ENCODE peak calls at places on chromosome 9, in five cellular contexts. G is nephron progenitor cell, Y is fibroblast of pulmonary artery, J is HFFc6, K is D721Med. X is an unnamed sample.

GRCh38 chr9:128771094-128771721 is 519 bp downstream of the ZER1 start:
- DNase-seq in K (peak), Y (peak), G (no peak), J (no peak), X (peak)

GRCh38 chr9:127507751-127508648 is 56.7 kb downstream of the LRSAM1 start:
- DNase-seq in G (no peak), Y (no peak), K (no peak), J (no peak), X (no peak)

GRCh38 chr9:93698140-93698908 is 121.9 kb downstream of the PHF2 start:
- DNase-seq in J (no peak), G (no peak), Y (no peak), K (no peak), X (no peak)

GRCh38 chr9:92138157-92138959 is 23.1 kb upstream of the SPTLC1 start:
- DNase-seq in G (peak), J (peak), K (peak), Y (peak), X (peak)

GRCh38 chr9:129131300-129132145 is 20.3 kb downstream of the PTPA start:
- DNase-seq in G (peak), J (peak), K (peak), Y (peak), X (peak)

GRCh38 chr9:5231212-5231611 is at the start of gene INSL4:
- DNase-seq in G (no peak), K (no peak), Y (no peak), J (peak), X (peak)

GRCh38 chr9:93996863-93997262 is 41.7 kb upstream of the BARX1 start:
- DNase-seq in Y (no peak), J (no peak), K (no peak), G (no peak), X (no peak)

GRCh38 chr9:131960311-131960710 is 119.4 kb downstream of the MED27 start:
- DNase-seq in K (no peak), G (no peak), J (no peak), Y (no peak), X (no peak)

GRCh38 chr9:114271556-114272510 is 51.1 kb upstream of the ORM1 start:
- DNase-seq in Y (peak), J (no peak), K (no peak), G (peak), X (peak)

GRCh38 chr9:36327903-36328302 is 69.7 kb upstream of the GNE start:
- DNase-seq in J (no peak), G (no peak), K (no peak), Y (peak), X (no peak)

GRCh38 chr9:137724114-137724445 is 105.3 kb downstream of the EHMT1 start:
- DNase-seq in K (no peak), J (no peak), Y (peak), G (no peak), X (no peak)

GRCh38 chr9:121059998-121060636 is 10.0 kb upstream of the C5 start:
- DNase-seq in K (peak), G (peak), Y (peak), J (peak), X (peak)

GRCh38 chr9:97704327-97704677 is 7.2 kb upstream of the XPA start:
- DNase-seq in J (no peak), G (no peak), Y (no peak), K (no peak), X (no peak)

GRCh38 chr9:21559402-21560280 is 77.5 kb upstream of the IFNE start:
- DNase-seq in G (peak), K (no peak), J (peak), Y (peak), X (peak)

GRCh38 chr9:137705443-137705863 is 86.6 kb downstream of the EHMT1 start:
- DNase-seq in K (no peak), G (no peak), J (no peak), Y (no peak), X (no peak)

GRCh38 chr9:12722131-12722530 is 28.9 kb downstream of the TYRP1 start:
- DNase-seq in G (no peak), Y (no peak), K (no peak), J (no peak), X (no peak)

GRCh38 chr9:121499427-121500164 is at the start of gene GGTA1:
- DNase-seq in J (peak), G (peak), Y (peak), K (peak), X (peak)

GRCh38 chr9:21591221-21592062 is 109.3 kb upstream of the IFNE start:
- DNase-seq in Y (peak), J (peak), G (no peak), K (no peak), X (peak)

GRCh38 chr9:23779220-23779619 is 46.8 kb downstream of the ELAVL2 start:
- DNase-seq in J (no peak), K (no peak), Y (no peak), G (peak), X (no peak)

GRCh38 chr9:69331444-69331843 is 6.4 kb downstream of the ENTREP1 start:
- DNase-seq in K (no peak), J (no peak), Y (no peak), G (no peak), X (no peak)

GRCh38 chr9:37918665-37919165 is 14.8 kb upstream of the SLC25A51 start:
- DNase-seq in J (no peak), K (no peak), G (no peak), Y (no peak), X (no peak)

GRCh38 chr9:38423939-38424843 is at the start of gene IGFBPL1:
- DNase-seq in J (no peak), K (peak), Y (no peak), G (peak), X (peak)

GRCh38 chr9:91930475-91930874 is 19.6 kb downstream of the ROR2 start:
- DNase-seq in G (no peak), Y (peak), K (no peak), J (peak), X (no peak)

GRCh38 chr9:127565231-127565630 is 46.8 kb upstream of the STXBP1 start:
- DNase-seq in Y (no peak), K (no peak), G (no peak), J (no peak), X (no peak)

GRCh38 chr9:38359297-38359653 is 33.2 kb upstream of the ALDH1B1 start:
- DNase-seq in G (no peak), K (no peak), Y (no peak), J (no peak), X (no peak)

DNA sequence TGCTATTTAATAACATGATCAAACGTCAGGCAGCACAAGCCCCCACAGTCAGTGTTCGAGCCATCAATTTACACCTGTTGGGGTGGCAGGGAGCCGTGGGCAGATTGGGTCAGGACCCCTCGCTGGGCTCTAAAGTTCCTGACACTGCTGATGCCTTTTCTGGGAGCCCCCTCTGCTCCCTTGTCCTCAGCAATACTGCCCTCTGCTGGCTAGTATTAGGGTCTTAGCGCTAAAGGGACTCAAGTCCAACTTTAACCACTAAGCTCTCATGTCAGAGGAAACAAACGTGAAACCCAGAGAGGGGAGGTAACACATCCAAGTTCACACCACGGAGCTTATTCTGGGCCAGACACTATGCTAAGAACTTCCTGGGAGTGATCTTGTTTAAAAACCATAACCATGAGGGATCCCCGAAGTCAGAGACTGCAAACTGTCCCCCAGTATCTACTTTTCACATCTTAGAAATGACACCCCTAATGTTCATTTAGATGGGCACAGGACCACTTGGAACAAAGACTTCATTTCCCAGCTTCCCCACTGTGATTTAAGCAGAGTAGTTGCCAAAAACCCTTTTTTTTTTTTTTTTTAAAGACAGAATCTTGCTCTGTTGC is 20.4 kb downstream of the ANKS6 start:
- DNase-seq in G (peak), K (peak), Y (peak), J (peak), X (peak)
- TF ChIP-seq CTCF in G (peak), K (peak), Y (peak), J (peak), X (peak)

GRCh38 chr9:89591291-89592200 is 13.3 kb upstream of the GADD45G start:
- DNase-seq in K (no peak), Y (no peak), J (no peak), G (no peak), X (no peak)

GRCh38 chr9:89594811-89595550 is 9.8 kb upstream of the GADD45G start:
- DNase-seq in K (no peak), J (no peak), Y (no peak), G (no peak), X (no peak)

GRCh38 chr9:89593776-89594427 is 10.9 kb upstream of the GADD45G start:
- DNase-seq in J (peak), G (peak), K (no peak), Y (peak), X (peak)

GRCh38 chr9:89592201-89592815 is 12.5 kb upstream of the GADD45G start:
- DNase-seq in K (no peak), J (no peak), Y (no peak), G (no peak), X (no peak)

GRCh38 chr9:89592963-89593775 is 11.6 kb upstream of the GADD45G start:
- DNase-seq in J (peak), Y (peak), K (no peak), G (peak), X (peak)
- TF ChIP-seq CTCF in J (peak), Y (peak), K (no peak), G (peak), X (no peak)

DNA sequence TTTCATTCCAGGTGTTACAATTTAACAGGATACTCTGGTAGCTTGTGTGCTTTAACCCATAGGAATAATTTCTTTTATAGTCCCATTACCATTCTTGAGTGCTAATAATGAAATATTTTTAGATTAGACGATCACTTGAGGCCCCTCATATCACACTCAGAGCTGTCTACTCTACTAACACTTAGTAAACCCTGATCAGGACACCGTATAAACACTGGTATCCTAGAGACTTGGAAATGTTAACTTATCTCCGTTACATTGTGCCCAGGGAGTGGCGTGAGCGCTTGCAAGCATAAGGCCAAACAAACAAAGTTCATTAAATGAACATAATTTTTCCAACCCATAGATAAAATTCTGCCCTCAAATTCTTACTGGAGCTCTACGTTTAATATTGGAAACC is 42.2 kb upstream of the RFX3 start:
- DNase-seq in Y (no peak), K (no peak), J (no peak), G (no peak), X (no peak)
- TF ChIP-seq CTCF in Y (no peak), K (no peak), J (no peak), G (no peak), X (no peak)

GRCh38 chr9:133666387-133666786 is 30.2 kb downstream of the DBH start:
- DNase-seq in G (no peak), K (no peak), J (no peak), Y (no peak), X (no peak)

GRCh38 chr9:133664173-133664572 is 28.0 kb downstream of the DBH start:
- DNase-seq in Y (no peak), G (no peak), J (no peak), K (no peak), X (no peak)

GRCh38 chr9:133665096-133665495 is 28.9 kb downstream of the DBH start:
- DNase-seq in J (no peak), G (no peak), Y (no peak), K (no peak), X (no peak)

GRCh38 chr9:133665535-133665934 is 29.4 kb downstream of the DBH start:
- DNase-seq in Y (no peak), G (no peak), K (no peak), J (no peak), X (no peak)

GRCh38 chr9:133664651-133665050 is 28.5 kb downstream of the DBH start:
- DNase-seq in G (no peak), Y (no peak), J (no peak), K (no peak), X (no peak)
- TF ChIP-seq CTCF in G (no peak), Y (no peak), J (no peak), K (no peak), X (no peak)

GRCh38 chr9:33860200-33860871 is 43.4 kb downstream of the UBE2R2 start:
- DNase-seq in J (no peak), K (no peak), Y (no peak), G (no peak), X (no peak)
- TF ChIP-seq CTCF in J (peak), K (no peak), Y (peak), G (peak), X (no peak)